ENCODE peak calls at places on chromosomes 3 and 15, in five cellular contexts. M is pons; X is stimulated activated CD8-positive, alpha-beta memory T cell treated with anti-CD3 and anti-CD28 coated beads, Interleukin-15, amount 100 ng/mL, for 1 hour; S is T-helper 2 cell; L is NCI-H1105. P is an unnamed sample.
A peak's percentile ranks its signal among the peaks of the same experiment; 100 is the strongest.

GRCh38 chr15:57692709-57693108 is 13.8 kb upstream of the POLR2M start:
- DNase-seq in M (no peak), X (no peak), S (no peak), L (no peak), P (no peak)

GRCh38 chr3:3991598-3991997 is 192.4 kb downstream of the LRRN1 start:
- DNase-seq in M (no peak), X (no peak), S (no peak), L (no peak), P (no peak)

GRCh38 chr3:122314467-122314866 is 10.6 kb upstream of the CSTA start:
- DNase-seq in M (no peak), X (no peak), S (no peak), L (no peak), P (no peak)

GRCh38 chr3:186209810-186210752 is 101.2 kb upstream of the ETV5 start:
- DNase-seq in M (peak; percentile 99), X (no peak), S (no peak), L (peak; percentile 92), P (peak; percentile 48)

GRCh38 chr15:41775651-41776050 is 1.4 kb downstream of the MAPKBP1 start:
- DNase-seq in M (peak; percentile 30), X (no peak), S (no peak), L (no peak), P (no peak)

GRCh38 chr3:23776352-23776891 is 29.3 kb upstream of the UBE2E1 start:
- DNase-seq in M (peak; percentile 89), X (no peak), S (no peak), L (no peak), P (no peak)

GRCh38 chr3:15623535-15624450 is 22.2 kb downstream of the BTD start:
- DNase-seq in M (no peak), X (no peak), S (peak; percentile 68), L (no peak), P (no peak)

GRCh38 chr3:146326875-146327543 is 76.1 kb upstream of the PLSCR4 start:
- DNase-seq in M (peak; percentile 51), X (no peak), S (no peak), L (peak; percentile 8), P (no peak)

GRCh38 chr15:62068787-62069170 is 2.0 kb downstream of the C2CD4A start:
- DNase-seq in M (no peak), X (no peak), S (no peak), L (no peak), P (no peak)

GRCh38 chr3:36800533-36801116 is 36.3 kb upstream of the DCLK3 start:
- DNase-seq in M (no peak), X (no peak), S (no peak), L (no peak), P (no peak)

GRCh38 chr15:85592148-85592547 is 202.6 kb downstream of the KLHL25 start:
- DNase-seq in M (no peak), X (no peak), S (no peak), L (no peak), P (no peak)

GRCh38 chr3:39910828-39911464 is 101.5 kb downstream of the MYRIP start:
- DNase-seq in M (no peak), X (no peak), S (no peak), L (no peak), P (no peak)

GRCh38 chr3:52244061-52244628 is 1.4 kb upstream of the PPM1M start:
- DNase-seq in M (peak; percentile 74), X (no peak), S (peak; percentile 43), L (no peak), P (no peak)

GRCh38 chr3:54139630-54140029 is 17.3 kb downstream of the CACNA2D3 start:
- DNase-seq in M (no peak), X (no peak), S (no peak), L (no peak), P (no peak)

GRCh38 chr15:22887157-22887951 is 48.9 kb downstream of the NIPA2 start:
- DNase-seq in M (peak; percentile 12), X (no peak), S (no peak), L (no peak), P (no peak)

GRCh38 chr3:16211176-16211904 is 36.9 kb downstream of the GALNT15 start:
- DNase-seq in M (no peak), X (no peak), S (no peak), L (no peak), P (no peak)

GRCh38 chr15:57867970-57868791 is 161.7 kb downstream of the POLR2M start:
- DNase-seq in M (no peak), X (no peak), S (peak; percentile 73), L (no peak), P (no peak)

GRCh38 chr15:68816795-68817303 is 3.8 kb downstream of the ANP32A start:
- DNase-seq in M (peak; percentile 58), X (no peak), S (peak; percentile 54), L (no peak), P (no peak)

GRCh38 chr15:33226559-33227181 is 32.2 kb upstream of the FMN1 start:
- DNase-seq in M (peak; percentile 18), X (peak; percentile 44), S (peak; percentile 93), L (peak; percentile 35), P (peak; percentile 51)

GRCh38 chr3:188061133-188061532 is 92.8 kb upstream of the LPP start:
- DNase-seq in M (no peak), X (no peak), S (peak; percentile 92), L (no peak), P (peak; percentile 61)

GRCh38 chr15:72423256-72423655 is 25.2 kb downstream of the TMEM202 start:
- DNase-seq in M (no peak), X (no peak), S (no peak), L (no peak), P (no peak)

GRCh38 chr3:114687157-114687556 is 393.3 kb downstream of the TIGIT start:
- DNase-seq in M (no peak), X (no peak), S (no peak), L (no peak), P (no peak)

GRCh38 chr3:10627884-10628572 is 122.6 kb upstream of the ATP2B2 start:
- DNase-seq in M (no peak), X (no peak), S (no peak), L (no peak), P (no peak)

GRCh38 chr15:68154923-68155559 is 50.1 kb downstream of the CALML4 start:
- DNase-seq in M (peak; percentile 77), X (no peak), S (peak; percentile 16), L (peak; percentile 50), P (peak; percentile 13)

GRCh38 chr3:183537295-183537730 is 18.2 kb downstream of the KLHL6 start:
- DNase-seq in M (peak; percentile 78), X (no peak), S (no peak), L (no peak), P (no peak)

GRCh38 chr15:80174017-80174746 is 21.4 kb downstream of the FAH start:
- DNase-seq in M (no peak), X (no peak), S (no peak), L (no peak), P (no peak)

GRCh38 chr3:186380622-186381380 is 18.8 kb upstream of the DGKG start:
- DNase-seq in M (no peak), X (no peak), S (no peak), L (no peak), P (no peak)

GRCh38 chr3:188854395-188855149 is 317.2 kb upstream of the TPRG1 start:
- DNase-seq in M (peak; percentile 76), X (no peak), S (no peak), L (no peak), P (no peak)

GRCh38 chr15:98433302-98433701 is 215.0 kb upstream of the IGF1R start:
- DNase-seq in M (no peak), X (no peak), S (no peak), L (no peak), P (no peak)

GRCh38 chr15:43218908-43219706 is 1.7 kb downstream of the EPB42 start:
- DNase-seq in M (no peak), X (no peak), S (peak; percentile 41), L (no peak), P (no peak)

GRCh38 chr3:108251256-108251655 is 29.0 kb upstream of the IFT57 start:
- DNase-seq in M (no peak), X (no peak), S (no peak), L (no peak), P (no peak)

GRCh38 chr15:27258287-27258686 is 287.3 kb downstream of the GABRG3 start:
- DNase-seq in M (no peak), X (no peak), S (no peak), L (no peak), P (no peak)

GRCh38 chr3:43960448-43960840 is 269.7 kb downstream of the ABHD5 start:
- DNase-seq in M (no peak), X (no peak), S (no peak), L (no peak), P (peak; percentile 17)

P was measured in DMS153.